ENCODE peak calls at places on chromosome 1, in six cellular contexts. Y is astrocyte of the cerebellum, M is HTR-8/SVneo, S is neural progenitor cell, H is GM12865, W is colonic mucosa. P is an unnamed sample.

GRCh38 chr1:36084502-36085115 is 715 bp downstream of the TEKT2 start:
- DNase-seq in Y (no peak), M (no peak), S (peak; percentile 46), H (no peak), W (no peak), P (peak; percentile 50)

GRCh38 chr1:22723151-22723550 is 12.5 kb downstream of the EPHB2 start:
- DNase-seq in Y (no peak), M (no peak), S (peak; percentile 73), H (no peak), W (no peak), P (no peak)

GRCh38 chr1:199551967-199552565 is 475.4 kb upstream of the NR5A2 start:
- DNase-seq in Y (peak; percentile 74), M (peak; percentile 34), S (peak; percentile 77), H (peak; percentile 70), W (peak; percentile 37), P (peak; percentile 68)

GRCh38 chr1:64435000-64435399 is 34.9 kb upstream of the CACHD1 start:
- DNase-seq in Y (no peak), M (no peak), S (no peak), H (no peak), W (no peak), P (no peak)

GRCh38 chr1:93692001-93692400 is 10.4 kb upstream of the BCAR3 start:
- DNase-seq in Y (no peak), M (no peak), S (no peak), H (no peak), W (no peak), P (no peak)

GRCh38 chr1:41611068-41611931 is 126.8 kb upstream of the EDN2 start:
- DNase-seq in Y (no peak), M (no peak), S (no peak), H (no peak), W (no peak), P (peak; percentile 62)

GRCh38 chr1:222815367-222815765 is 527 bp downstream of the DISP1 start:
- DNase-seq in Y (no peak), M (no peak), S (no peak), H (no peak), W (peak; percentile 66), P (no peak)

GRCh38 chr1:221728037-221728505 is 13.8 kb downstream of the DUSP10 start:
- DNase-seq in Y (no peak), M (no peak), S (no peak), H (no peak), W (no peak), P (no peak)

GRCh38 chr1:30489737-30490389 is 233.5 kb downstream of the MATN1 start:
- DNase-seq in Y (no peak), M (no peak), S (no peak), H (no peak), W (no peak), P (no peak)

GRCh38 chr1:157431751-157432150 is 120.6 kb downstream of the FCRL5 start:
- DNase-seq in Y (peak; percentile 6), M (no peak), S (no peak), H (no peak), W (no peak), P (no peak)

GRCh38 chr1:58768971-58769808 is 14.7 kb downstream of the JUN start:
- DNase-seq in Y (no peak), M (no peak), S (peak; percentile 88), H (peak; percentile 29), W (peak; percentile 85), P (peak; percentile 80)

GRCh38 chr1:89894210-89894668 is 73.4 kb downstream of the LRRC8D start:
- DNase-seq in Y (peak; percentile 55), M (no peak), S (no peak), H (no peak), W (no peak), P (no peak)

GRCh38 chr1:228464487-228464983 is 22.6 kb upstream of the RNF187 start:
- DNase-seq in Y (peak; percentile 55), M (peak; percentile 91), S (peak; percentile 96), H (peak; percentile 85), W (peak; percentile 64), P (peak; percentile 95)

GRCh38 chr1:107935396-107936064 is 29.4 kb downstream of the VAV3 start:
- DNase-seq in Y (no peak), M (no peak), S (no peak), H (peak; percentile 92), W (no peak), P (no peak)

GRCh38 chr1:160951443-160952128 is 3.0 kb downstream of the ITLN2 start:
- DNase-seq in Y (no peak), M (peak; percentile 65), S (peak; percentile 76), H (peak; percentile 79), W (peak; percentile 74), P (peak; percentile 83)

GRCh38 chr1:109197163-109198042 is 16.3 kb upstream of the SARS1 start:
- DNase-seq in Y (peak; percentile 75), M (peak; percentile 81), S (no peak), H (peak; percentile 8), W (no peak), P (peak; percentile 79)

GRCh38 chr1:177943999-177944672 is 25.7 kb downstream of the SEC16B start:
- DNase-seq in Y (no peak), M (no peak), S (no peak), H (no peak), W (no peak), P (no peak)

GRCh38 chr1:31327381-31327780 is 30.5 kb downstream of the ZCCHC17 start:
- DNase-seq in Y (no peak), M (no peak), S (no peak), H (no peak), W (no peak), P (no peak)

GRCh38 chr1:110615548-110616130 is 9.5 kb upstream of the KCNA2 start:
- DNase-seq in Y (no peak), M (peak; percentile 50), S (peak; percentile 83), H (peak; percentile 77), W (peak; percentile 75), P (peak; percentile 75)

GRCh38 chr1:230808268-230808872 is 60.0 kb downstream of the C1orf198 start:
- DNase-seq in Y (no peak), M (no peak), S (no peak), H (no peak), W (no peak), P (no peak)

GRCh38 chr1:181202986-181203555 is 114.6 kb downstream of the IER5 start:
- DNase-seq in Y (no peak), M (no peak), S (no peak), H (no peak), W (no peak), P (no peak)

GRCh38 chr1:232045134-232045533 is 418.5 kb downstream of the DISC1 start:
- DNase-seq in Y (no peak), M (no peak), S (peak; percentile 31), H (no peak), W (no peak), P (no peak)

GRCh38 chr1:178021955-178022354 is 52.1 kb upstream of the SEC16B start:
- DNase-seq in Y (no peak), M (no peak), S (no peak), H (no peak), W (no peak), P (no peak)

GRCh38 chr1:64543831-64544230 is 73.9 kb downstream of the CACHD1 start:
- DNase-seq in Y (no peak), M (no peak), S (no peak), H (no peak), W (no peak), P (no peak)

GRCh38 chr1:114024049-114024448 is 44.8 kb downstream of the OLFML3 start:
- DNase-seq in Y (peak; percentile 91), M (no peak), S (peak; percentile 81), H (no peak), W (no peak), P (peak; percentile 74)

GRCh38 chr1:221816899-221817298 is 75.0 kb upstream of the DUSP10 start:
- DNase-seq in Y (peak; percentile 83), M (peak; percentile 9), S (no peak), H (no peak), W (no peak), P (no peak)

GRCh38 chr1:211928993-211929637 is 98.6 kb upstream of the LPGAT1 start:
- DNase-seq in Y (no peak), M (peak; percentile 30), S (no peak), H (no peak), W (peak; percentile 84), P (peak; percentile 63)

GRCh38 chr1:31760901-31761470 is 3.2 kb downstream of the ADGRB2 start:
- DNase-seq in Y (no peak), M (peak; percentile 69), S (peak; percentile 85), H (peak; percentile 38), W (peak; percentile 50), P (peak; percentile 60)

GRCh38 chr1:176374967-176375569 is 87.9 kb upstream of the PAPPA2 start:
- DNase-seq in Y (peak; percentile 58), M (peak; percentile 28), S (peak; percentile 88), H (peak; percentile 74), W (peak; percentile 73), P (peak; percentile 68)

P was measured in ELF-1.